ENCODE peak calls at places on chromosomes 2 and 18, in ten cellular contexts. K, V, Z, N, H, M, U, F, O and W are unnamed samples.

GRCh38 chr2:160363961-160364733 is 129.5 kb downstream of the RBMS1 start:
- DNase-seq in O (no peak), V (no peak), F (no peak), N (no peak), K (no peak), M (no peak), Z (no peak), H (no peak), U (no peak), W (no peak)

GRCh38 chr18:36729197-36729596 is 99.6 kb downstream of the TPGS2 start:
- DNase-seq in O (no peak), Z (no peak), H (no peak), U (no peak), M (no peak), V (no peak), N (no peak), K (no peak), F (no peak), W (no peak)

GRCh38 chr2:21233178-21233577 is 109.4 kb downstream of the TDRD15 start:
- DNase-seq in M (no peak), U (no peak), O (no peak), Z (no peak), F (no peak), N (no peak), H (no peak), V (no peak), K (no peak), W (no peak)

GRCh38 chr2:102051659-102052366 is 60.1 kb downstream of the IL1R2 start:
- DNase-seq in N (no peak), F (peak), U (no peak), K (no peak), H (no peak), Z (no peak), V (no peak), M (no peak), O (no peak), W (no peak)

GRCh38 chr2:25375989-25376545 is 34.3 kb upstream of the DNMT3A start:
- DNase-seq in N (no peak), K (no peak), Z (no peak), V (no peak), O (no peak), F (no peak), U (no peak), H (no peak), M (no peak), W (no peak)

GRCh38 chr2:227436436-227436835 is 35.5 kb upstream of the AGFG1 start:
- DNase-seq in F (peak), K (no peak), U (no peak), Z (no peak), V (no peak), N (no peak), M (peak), O (no peak), H (no peak), W (no peak)

GRCh38 chr2:174792309-174793025 is 28.2 kb upstream of the CHRNA1 start:
- DNase-seq in F (no peak), U (no peak), K (no peak), Z (no peak), H (no peak), V (no peak), O (no peak), N (no peak), M (no peak), W (no peak)

GRCh38 chr2:25712455-25712854 is 39.1 kb upstream of the DTNB start:
- DNase-seq in F (no peak), V (no peak), M (no peak), K (no peak), H (no peak), O (no peak), N (no peak), Z (no peak), U (no peak), W (no peak)

GRCh38 chr2:41457026-41457425 is 590.8 kb upstream of the PKDCC start:
- DNase-seq in K (no peak), V (no peak), M (no peak), O (no peak), U (no peak), N (no peak), H (no peak), F (no peak), Z (no peak), W (no peak)

GRCh38 chr2:185522472-185522871 is 216.1 kb upstream of the FSIP2 start:
- DNase-seq in O (no peak), N (no peak), F (no peak), H (no peak), U (no peak), K (no peak), V (peak), Z (no peak), M (peak), W (no peak)

GRCh38 chr2:39099311-39099710 is 21.5 kb downstream of the SOS1 start:
- DNase-seq in Z (no peak), H (no peak), O (no peak), F (no peak), K (no peak), V (no peak), N (no peak), M (no peak), U (no peak), W (no peak)

GRCh38 chr2:241357531-241357930 is 1.4 kb downstream of the FARP2 start:
- DNase-seq in K (no peak), Z (no peak), V (peak), O (no peak), M (no peak), N (no peak), F (no peak), U (no peak), H (no peak), W (no peak)

GRCh38 chr18:46199515-46200147 is 95.4 kb downstream of the HAUS1 start:
- DNase-seq in N (no peak), K (no peak), F (peak), M (no peak), H (peak), Z (no peak), U (no peak), V (no peak), O (no peak), W (no peak)

GRCh38 chr2:150781142-150781541 is 293.7 kb upstream of the RND3 start:
- DNase-seq in V (no peak), M (no peak), O (no peak), Z (no peak), U (no peak), K (no peak), N (no peak), F (no peak), H (no peak), W (no peak)

GRCh38 chr2:231476920-231477319 is 12.6 kb upstream of the NCL start:
- DNase-seq in V (no peak), U (no peak), O (no peak), Z (no peak), K (no peak), M (no peak), N (no peak), F (no peak), H (no peak), W (no peak)

GRCh38 chr2:218618102-218618860 is 10.6 kb downstream of the PLCD4 start:
- DNase-seq in O (peak), K (no peak), V (peak), F (peak), N (no peak), Z (no peak), H (no peak), U (no peak), M (no peak), W (no peak)